ENCODE peak calls at places on chromosome 21, in nine cellular contexts. S is bronchial epithelial cell; T is A549; J is psoas muscle; W is Calu3; N is esophagus squamous epithelium; F is CD8-positive, alpha-beta T cell; H is tibial nerve; G is pancreas. M is an unnamed sample.

GRCh38 chr21:30979054-30979453 is 59.2 kb downstream of the KRTAP19-8 start:
- DNase-seq in S (no peak), T (no peak), J (no peak), W (no peak), N (no peak), F (no peak), H (no peak), G (no peak), M (no peak)

GRCh38 chr21:21436012-21436545 is 437.9 kb downstream of the NCAM2 start:
- DNase-seq in S (no peak), T (no peak), J (no peak), W (no peak), N (no peak), F (no peak), H (no peak), G (no peak), M (no peak)

GRCh38 chr21:44752701-44753235 is 41.4 kb upstream of the TSPEAR start:
- DNase-seq in S (peak; percentile 89), T (no peak), J (no peak), W (peak; percentile 63), N (no peak), F (no peak), H (no peak), G (no peak), M (no peak)

GRCh38 chr21:18030248-18030647 is 211.1 kb upstream of the C21orf91 start:
- DNase-seq in S (no peak), T (no peak), J (no peak), W (no peak), N (no peak), F (no peak), H (no peak), G (no peak), M (no peak)

GRCh38 chr21:34526236-34526617 is 14.2 kb upstream of the KCNE1 start:
- DNase-seq in S (no peak), T (no peak), J (no peak), W (no peak), N (no peak), F (no peak), H (no peak), G (no peak), M (no peak)

GRCh38 chr21:29340228-29340627 is 41.5 kb downstream of the BACH1 start:
- DNase-seq in S (no peak), T (no peak), J (no peak), W (no peak), N (no peak), F (no peak), H (no peak), G (no peak), M (no peak)

GRCh38 chr21:31518580-31518979 is 140.9 kb upstream of the SOD1 start:
- DNase-seq in S (no peak), T (no peak), J (no peak), W (no peak), N (no peak), F (no peak), H (no peak), G (no peak), M (no peak)

GRCh38 chr21:44024257-44024656 is 12.1 kb downstream of the TRAPPC10 start:
- DNase-seq in S (no peak), T (no peak), J (no peak), W (no peak), N (no peak), F (no peak), H (no peak), G (no peak), M (no peak)

GRCh38 chr21:27369962-27370578 is 403.2 kb upstream of the ADAMTS5 start:
- DNase-seq in S (no peak), T (no peak), J (no peak), W (no peak), N (no peak), F (no peak), H (no peak), G (no peak), M (no peak)

GRCh38 chr21:38820471-38821239 is 14.9 kb downstream of the ETS2 start:
- DNase-seq in S (peak; percentile 64), T (no peak), J (peak; percentile 80), W (no peak), N (no peak), F (no peak), H (no peak), G (no peak), M (no peak)

GRCh38 chr21:30340714-30341573 is 3.5 kb upstream of the KRTAP27-1 start:
- DNase-seq in S (peak; percentile 56), T (peak; percentile 29), J (no peak), W (peak; percentile 33), N (no peak), F (peak; percentile 26), H (no peak), G (peak; percentile 57), M (peak; percentile 61)

DNA sequence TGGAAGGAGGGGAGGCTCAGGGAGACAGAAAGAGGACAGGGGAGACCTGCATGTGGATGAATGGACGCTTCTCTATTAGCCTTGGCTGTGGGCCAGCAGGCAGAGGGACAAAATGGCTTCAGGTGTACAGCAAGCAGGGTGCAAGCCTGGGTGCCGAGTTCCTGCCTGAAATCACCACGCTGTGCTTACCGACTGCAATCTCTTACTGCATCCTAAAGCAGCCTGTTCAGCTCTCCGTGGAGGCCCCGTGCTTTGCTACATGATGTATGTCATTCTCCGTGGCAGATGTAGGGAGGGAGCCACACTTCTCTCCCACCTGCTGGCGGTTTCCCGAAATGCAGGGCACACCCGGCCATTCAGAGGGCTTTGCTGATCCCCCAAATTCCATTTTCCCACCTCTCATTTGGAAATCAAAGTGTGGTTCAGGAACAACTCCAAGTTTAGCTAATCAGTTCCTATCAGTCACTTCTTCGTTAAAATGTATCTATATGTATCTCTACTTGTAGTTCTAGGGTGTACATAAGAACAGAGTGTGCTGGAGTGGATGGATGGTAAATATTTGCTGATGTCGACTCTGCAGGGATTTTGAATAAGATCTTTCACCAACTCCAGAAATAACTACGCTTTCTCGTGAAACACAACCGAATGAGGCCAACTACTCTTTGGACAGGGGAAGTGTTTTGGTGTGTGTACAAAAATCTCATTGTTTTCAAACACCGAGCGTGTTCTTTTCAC is 122.3 kb upstream of the BACE2 start:
- DNase-seq in S (peak; percentile 9), T (peak; percentile 6), J (no peak), W (peak; percentile 12), N (no peak), F (no peak), H (no peak), G (peak; percentile 50), M (peak; percentile 74)
- TF ChIP-seq CTCF in S (peak; percentile 48), T (no peak), J (no peak), W (peak; percentile 39), N (peak; percentile 39), F (no peak), H (no peak), G (peak; percentile 29), M (peak; percentile 80)

GRCh38 chr21:46285761-46286667 is at the start of gene YBEY:
- DNase-seq in S (peak; percentile 70), T (peak; percentile 92), J (peak; percentile 95), W (peak; percentile 87), N (peak; percentile 52), F (peak; percentile 80), H (peak; percentile 66), G (peak; percentile 87), M (peak; percentile 92)
- TF ChIP-seq CTCF in S (peak; percentile 58), T (no peak), J (peak; percentile 33), W (no peak), N (peak; percentile 55), F (peak; percentile 43), H (peak; percentile 28), G (peak; percentile 21), M (no peak)

GRCh38 chr21:46537026-46537425 is 67.9 kb downstream of the S100B start:
- DNase-seq in S (no peak), T (no peak), J (no peak), W (no peak), N (no peak), F (no peak), H (no peak), G (no peak), M (no peak)

GRCh38 chr21:46527801-46528200 is 69.1 kb downstream of the DIP2A start:
- DNase-seq in S (no peak), T (no peak), J (no peak), W (no peak), N (no peak), F (no peak), H (no peak), G (no peak), M (no peak)

DNA sequence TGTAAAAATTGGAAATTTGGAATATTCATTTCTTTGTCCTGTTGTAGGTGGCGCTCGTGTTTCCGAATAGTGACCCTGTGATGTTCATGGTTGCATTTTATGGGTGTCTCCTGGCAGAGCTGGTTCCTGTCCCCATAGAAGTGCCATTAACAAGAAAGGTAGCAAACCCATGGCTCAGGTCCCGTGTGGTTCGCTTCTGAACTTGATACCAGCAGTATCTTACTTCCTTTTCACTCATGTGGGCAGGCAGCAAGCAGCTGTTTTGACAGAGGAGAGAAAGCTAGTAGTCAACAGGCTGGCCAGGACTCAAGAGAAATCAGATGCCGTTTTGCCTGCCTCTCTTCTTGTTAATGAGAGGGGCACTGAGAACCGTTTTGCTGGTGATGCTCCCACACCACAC is 72.8 kb downstream of the S100B start:
- DNase-seq in S (no peak), T (no peak), J (no peak), W (no peak), N (no peak), F (peak; percentile 50), H (no peak), G (no peak), M (no peak)
- TF ChIP-seq CTCF in S (no peak), T (no peak), J (no peak), W (no peak), N (no peak), F (no peak), H (no peak), G (no peak), M (no peak)

GRCh38 chr21:15034126-15034848 is 30.5 kb downstream of the NRIP1 start:
- DNase-seq in S (no peak), T (no peak), J (no peak), W (no peak), N (no peak), F (no peak), H (no peak), G (no peak), M (no peak)
- TF ChIP-seq CTCF in S (no peak), T (no peak), J (no peak), W (no peak), N (no peak), F (no peak), H (no peak), G (no peak), M (no peak)

DNA sequence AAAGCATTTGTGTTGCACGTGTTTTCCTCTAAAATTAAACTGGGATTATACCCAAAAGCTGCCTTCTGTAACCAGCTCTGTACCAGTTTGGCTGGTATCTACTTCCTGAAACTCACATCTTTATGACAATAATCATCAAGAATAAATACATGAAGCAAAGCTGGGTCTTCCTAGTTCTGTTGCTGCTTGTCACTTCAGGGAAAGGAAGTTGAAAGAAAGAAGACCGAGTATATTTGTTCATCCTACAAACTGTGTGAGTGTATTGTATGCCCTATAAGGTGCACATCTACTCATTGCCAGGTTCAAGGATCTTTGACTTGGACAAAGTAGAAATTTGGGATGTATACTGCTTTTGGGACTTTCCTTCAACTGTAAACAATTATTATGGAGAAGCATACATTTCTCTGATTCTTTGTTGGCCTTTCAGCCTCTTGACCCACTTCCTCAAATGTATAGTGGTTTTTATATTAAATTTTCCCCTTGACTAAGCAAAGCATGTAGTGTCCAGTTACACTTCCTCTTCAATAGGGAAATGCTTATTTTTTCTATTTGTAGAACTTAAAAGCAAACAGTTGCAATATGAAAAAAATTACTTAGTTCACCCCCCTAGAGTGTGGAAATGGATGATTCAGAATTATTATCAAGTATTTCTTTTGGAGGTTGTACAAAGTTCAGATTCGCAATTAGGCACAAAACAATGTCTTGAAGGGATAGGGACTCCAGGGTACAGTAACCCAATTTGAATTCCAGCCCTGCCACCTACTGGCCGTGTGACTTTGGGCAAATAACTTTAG is 28.9 kb upstream of the IFNGR2 start:
- DNase-seq in S (peak; percentile 69), T (peak; percentile 71), J (no peak), W (peak; percentile 63), N (no peak), F (peak; percentile 61), H (no peak), G (peak; percentile 49), M (no peak)
- TF ChIP-seq CTCF in S (peak; percentile 54), T (peak; percentile 62), J (peak; percentile 52), W (no peak), N (peak; percentile 72), F (peak; percentile 66), H (peak; percentile 41), G (peak; percentile 32), M (peak; percentile 46)